ENCODE peak calls at places on chromosome 11, in seven cellular contexts. One of them, this sample, is unnamed.

GRCh38 chr11:120511804-120512726 is 517 bp downstream of the GRIK4 start:
- DNase-seq in heart left ventricle: no peak
- DNase-seq in tibial nerve: no peak
- DNase-seq in CD4-positive, alpha-beta T cell: no peak
- DNase-seq in psoas muscle: peak; percentile 54
- DNase-seq in cardiac muscle cell: no peak
- DNase-seq in K562: no peak
- DNase-seq in this sample: no peak

GRCh38 chr11:61472282-61472681 is 36.3 kb upstream of the LRRC10B start:
- DNase-seq in tibial nerve: peak; percentile 71
- DNase-seq in cardiac muscle cell: peak; percentile 46
- DNase-seq in K562: no peak
- DNase-seq in heart left ventricle: no peak
- DNase-seq in CD4-positive, alpha-beta T cell: no peak
- DNase-seq in psoas muscle: peak; percentile 93
- DNase-seq in this sample: no peak

GRCh38 chr11:108111126-108111525 is 10.2 kb upstream of the ACAT1 start:
- DNase-seq in tibial nerve: no peak
- DNase-seq in psoas muscle: no peak
- DNase-seq in heart left ventricle: no peak
- DNase-seq in K562: no peak
- DNase-seq in cardiac muscle cell: no peak
- DNase-seq in CD4-positive, alpha-beta T cell: no peak
- DNase-seq in this sample: no peak

GRCh38 chr11:46359936-46360335 is 12.7 kb downstream of the DGKZ start:
- DNase-seq in tibial nerve: no peak
- DNase-seq in CD4-positive, alpha-beta T cell: no peak
- DNase-seq in psoas muscle: no peak
- DNase-seq in heart left ventricle: no peak
- DNase-seq in K562: no peak
- DNase-seq in cardiac muscle cell: no peak
- DNase-seq in this sample: no peak

GRCh38 chr11:8097926-8098325 is 16.9 kb downstream of the TUB start:
- DNase-seq in tibial nerve: peak; percentile 3
- DNase-seq in CD4-positive, alpha-beta T cell: no peak
- DNase-seq in K562: no peak
- DNase-seq in cardiac muscle cell: no peak
- DNase-seq in heart left ventricle: no peak
- DNase-seq in psoas muscle: no peak
- DNase-seq in this sample: no peak

GRCh38 chr11:124079631-124080318 is 35.5 kb upstream of the VWA5A start:
- DNase-seq in K562: peak; percentile 90
- DNase-seq in CD4-positive, alpha-beta T cell: no peak
- DNase-seq in heart left ventricle: no peak
- DNase-seq in tibial nerve: no peak
- DNase-seq in cardiac muscle cell: peak; percentile 15
- DNase-seq in psoas muscle: no peak
- DNase-seq in this sample: no peak

GRCh38 chr11:102007567-102008437 is 39.4 kb upstream of the CFAP300 start:
- DNase-seq in tibial nerve: no peak
- DNase-seq in K562: peak; percentile 12
- DNase-seq in cardiac muscle cell: peak; percentile 66
- DNase-seq in heart left ventricle: no peak
- DNase-seq in psoas muscle: no peak
- DNase-seq in CD4-positive, alpha-beta T cell: no peak
- DNase-seq in this sample: no peak

GRCh38 chr11:128324531-128325141 is 262.7 kb downstream of the ETS1 start:
- DNase-seq in heart left ventricle: no peak
- DNase-seq in K562: no peak
- DNase-seq in psoas muscle: no peak
- DNase-seq in cardiac muscle cell: no peak
- DNase-seq in CD4-positive, alpha-beta T cell: peak; percentile 74
- DNase-seq in tibial nerve: no peak
- DNase-seq in this sample: no peak

GRCh38 chr11:86183694-86184093 is 60.9 kb upstream of the EED start:
- DNase-seq in tibial nerve: no peak
- DNase-seq in psoas muscle: no peak
- DNase-seq in K562: peak; percentile 86
- DNase-seq in CD4-positive, alpha-beta T cell: no peak
- DNase-seq in cardiac muscle cell: peak; percentile 43
- DNase-seq in heart left ventricle: no peak
- DNase-seq in this sample: no peak

GRCh38 chr11:74141274-74141695 is 29.5 kb downstream of the C2CD3 start:
- DNase-seq in CD4-positive, alpha-beta T cell: no peak
- DNase-seq in cardiac muscle cell: no peak
- DNase-seq in psoas muscle: no peak
- DNase-seq in heart left ventricle: no peak
- DNase-seq in K562: no peak
- DNase-seq in tibial nerve: no peak
- DNase-seq in this sample: no peak

GRCh38 chr11:115384236-115384635 is 120.0 kb downstream of the CADM1 start:
- DNase-seq in psoas muscle: no peak
- DNase-seq in cardiac muscle cell: no peak
- DNase-seq in CD4-positive, alpha-beta T cell: no peak
- DNase-seq in tibial nerve: no peak
- DNase-seq in K562: no peak
- DNase-seq in heart left ventricle: no peak
- DNase-seq in this sample: no peak

GRCh38 chr11:97461934-97462333 is 1072.1 kb downstream of the JRKL start:
- DNase-seq in CD4-positive, alpha-beta T cell: no peak
- DNase-seq in K562: no peak
- DNase-seq in cardiac muscle cell: no peak
- DNase-seq in psoas muscle: no peak
- DNase-seq in heart left ventricle: peak; percentile 28
- DNase-seq in tibial nerve: no peak
- DNase-seq in this sample: no peak

GRCh38 chr11:66607126-66607834 is 9.2 kb upstream of the RBM14 start:
- DNase-seq in cardiac muscle cell: peak; percentile 92
- DNase-seq in K562: no peak
- DNase-seq in heart left ventricle: no peak
- DNase-seq in CD4-positive, alpha-beta T cell: no peak
- DNase-seq in psoas muscle: peak; percentile 83
- DNase-seq in tibial nerve: peak; percentile 74
- DNase-seq in this sample: peak; percentile 33

GRCh38 chr11:68353669-68354068 is 41.3 kb downstream of the LRP5 start:
- DNase-seq in heart left ventricle: no peak
- DNase-seq in K562: no peak
- DNase-seq in cardiac muscle cell: no peak
- DNase-seq in CD4-positive, alpha-beta T cell: no peak
- DNase-seq in tibial nerve: no peak
- DNase-seq in psoas muscle: no peak
- DNase-seq in this sample: no peak

GRCh38 chr11:113142508-113142907 is 171.9 kb upstream of the TTC12 start:
- DNase-seq in CD4-positive, alpha-beta T cell: no peak
- DNase-seq in heart left ventricle: no peak
- DNase-seq in tibial nerve: no peak
- DNase-seq in psoas muscle: no peak
- DNase-seq in K562: no peak
- DNase-seq in cardiac muscle cell: no peak
- DNase-seq in this sample: no peak

GRCh38 chr11:14424096-14424495 is 65.1 kb upstream of the RRAS2 start:
- DNase-seq in K562: no peak
- DNase-seq in cardiac muscle cell: peak; percentile 41
- DNase-seq in psoas muscle: no peak
- DNase-seq in tibial nerve: no peak
- DNase-seq in heart left ventricle: no peak
- DNase-seq in CD4-positive, alpha-beta T cell: no peak
- DNase-seq in this sample: no peak

GRCh38 chr11:129248618-129249017 is 56.5 kb upstream of the ARHGAP32 start:
- DNase-seq in CD4-positive, alpha-beta T cell: no peak
- DNase-seq in heart left ventricle: no peak
- DNase-seq in psoas muscle: no peak
- DNase-seq in cardiac muscle cell: peak; percentile 64
- DNase-seq in tibial nerve: no peak
- DNase-seq in K562: no peak
- DNase-seq in this sample: no peak

GRCh38 chr11:33263549-33263948 is 6.4 kb downstream of the HIPK3 start:
- DNase-seq in tibial nerve: no peak
- DNase-seq in K562: peak; percentile 9
- DNase-seq in CD4-positive, alpha-beta T cell: no peak
- DNase-seq in psoas muscle: no peak
- DNase-seq in heart left ventricle: no peak
- DNase-seq in cardiac muscle cell: peak; percentile 20
- DNase-seq in this sample: no peak

GRCh38 chr11:8070417-8071101 is 10.5 kb upstream of the TUB start:
- DNase-seq in tibial nerve: no peak
- DNase-seq in cardiac muscle cell: peak; percentile 67
- DNase-seq in CD4-positive, alpha-beta T cell: no peak
- DNase-seq in psoas muscle: no peak
- DNase-seq in heart left ventricle: no peak
- DNase-seq in K562: peak; percentile 26
- DNase-seq in this sample: no peak

GRCh38 chr11:84922212-84922805 is 704.8 kb downstream of the DLG2 start:
- DNase-seq in K562: no peak
- DNase-seq in psoas muscle: no peak
- DNase-seq in cardiac muscle cell: no peak
- DNase-seq in CD4-positive, alpha-beta T cell: no peak
- DNase-seq in heart left ventricle: no peak
- DNase-seq in tibial nerve: no peak
- DNase-seq in this sample: no peak

GRCh38 chr11:11265994-11266606 is 87.0 kb downstream of the CSNK2A3 start:
- DNase-seq in cardiac muscle cell: peak; percentile 26
- DNase-seq in K562: peak; percentile 64
- DNase-seq in heart left ventricle: no peak
- DNase-seq in tibial nerve: peak; percentile 17
- DNase-seq in psoas muscle: peak; percentile 76
- DNase-seq in CD4-positive, alpha-beta T cell: peak; percentile 50
- DNase-seq in this sample: no peak

GRCh38 chr11:67543585-67543984 is 20.3 kb upstream of the CABP2 start:
- DNase-seq in tibial nerve: no peak
- DNase-seq in cardiac muscle cell: no peak
- DNase-seq in heart left ventricle: no peak
- DNase-seq in CD4-positive, alpha-beta T cell: no peak
- DNase-seq in psoas muscle: no peak
- DNase-seq in K562: no peak
- DNase-seq in this sample: no peak

GRCh38 chr11:63619967-63620366 is 5.7 kb upstream of the PLAAT3 start:
- DNase-seq in tibial nerve: no peak
- DNase-seq in CD4-positive, alpha-beta T cell: no peak
- DNase-seq in psoas muscle: no peak
- DNase-seq in cardiac muscle cell: no peak
- DNase-seq in K562: no peak
- DNase-seq in heart left ventricle: no peak
- DNase-seq in this sample: no peak

DNA sequence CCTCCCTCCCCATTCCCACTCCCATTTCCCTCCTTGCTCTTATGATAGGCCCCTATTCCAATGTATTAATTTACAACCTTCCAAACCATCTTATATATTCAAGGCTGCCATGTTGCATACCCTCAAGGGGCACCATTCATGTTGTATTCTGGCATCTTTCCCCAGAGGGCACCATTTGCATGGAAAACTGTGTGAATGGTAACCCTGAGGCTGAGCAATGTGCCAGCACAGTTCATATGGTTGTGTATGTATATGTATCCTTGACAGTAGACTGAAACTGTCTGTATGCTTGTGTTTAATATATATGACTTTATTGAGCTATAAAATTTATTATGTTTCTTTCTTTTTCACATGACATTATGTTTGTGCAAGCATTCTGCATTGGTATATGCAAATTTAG is 7.3 kb downstream of the RASSF10 start:
- DNase-seq in CD4-positive, alpha-beta T cell: no peak
- DNase-seq in K562: peak; percentile 18
- DNase-seq in psoas muscle: no peak
- DNase-seq in tibial nerve: no peak
- DNase-seq in heart left ventricle: no peak
- DNase-seq in cardiac muscle cell: no peak
- DNase-seq in this sample: no peak
- TF ChIP-seq CTCF in CD4-positive, alpha-beta T cell: no peak
- TF ChIP-seq CTCF in K562: peak; percentile 31
- TF ChIP-seq CTCF in psoas muscle: no peak
- TF ChIP-seq CTCF in tibial nerve: no peak
- TF ChIP-seq CTCF in heart left ventricle: no peak
- TF ChIP-seq CTCF in cardiac muscle cell: no peak
- TF ChIP-seq CTCF in this sample: no peak

GRCh38 chr11:133146697-133147306 is 385.5 kb downstream of the OPCML start:
- DNase-seq in K562: no peak
- DNase-seq in cardiac muscle cell: no peak
- DNase-seq in CD4-positive, alpha-beta T cell: no peak
- DNase-seq in psoas muscle: no peak
- DNase-seq in tibial nerve: no peak
- DNase-seq in heart left ventricle: no peak
- DNase-seq in this sample: no peak
- TF ChIP-seq CTCF in K562: no peak
- TF ChIP-seq CTCF in cardiac muscle cell: no peak
- TF ChIP-seq CTCF in CD4-positive, alpha-beta T cell: no peak
- TF ChIP-seq CTCF in psoas muscle: no peak
- TF ChIP-seq CTCF in tibial nerve: no peak
- TF ChIP-seq CTCF in heart left ventricle: no peak
- TF ChIP-seq CTCF in this sample: no peak

GRCh38 chr11:469684-470667 is 19.9 kb downstream of the PTDSS2 start:
- DNase-seq in cardiac muscle cell: peak; percentile 90
- DNase-seq in CD4-positive, alpha-beta T cell: no peak
- DNase-seq in heart left ventricle: peak; percentile 69
- DNase-seq in psoas muscle: peak; percentile 52
- DNase-seq in tibial nerve: peak; percentile 63
- DNase-seq in K562: no peak
- DNase-seq in this sample: no peak
- TF ChIP-seq CTCF in cardiac muscle cell: peak; percentile 39
- TF ChIP-seq CTCF in CD4-positive, alpha-beta T cell: no peak
- TF ChIP-seq CTCF in heart left ventricle: peak; percentile 16
- TF ChIP-seq CTCF in psoas muscle: no peak
- TF ChIP-seq CTCF in tibial nerve: peak; percentile 49
- TF ChIP-seq CTCF in K562: no peak
- TF ChIP-seq CTCF in this sample: no peak

GRCh38 chr11:2885017-2885675 is 429 bp downstream of the CDKN1C start:
- DNase-seq in psoas muscle: peak; percentile 77
- DNase-seq in K562: peak; percentile 80
- DNase-seq in cardiac muscle cell: peak; percentile 66
- DNase-seq in heart left ventricle: peak; percentile 81
- DNase-seq in tibial nerve: no peak
- DNase-seq in CD4-positive, alpha-beta T cell: peak; percentile 37
- DNase-seq in this sample: no peak
- TF ChIP-seq CTCF in psoas muscle: peak; percentile 26
- TF ChIP-seq CTCF in K562: peak; percentile 85
- TF ChIP-seq CTCF in cardiac muscle cell: peak; percentile 30
- TF ChIP-seq CTCF in heart left ventricle: peak; percentile 44
- TF ChIP-seq CTCF in tibial nerve: peak; percentile 55
- TF ChIP-seq CTCF in CD4-positive, alpha-beta T cell: peak; percentile 22
- TF ChIP-seq CTCF in this sample: no peak

GRCh38 chr11:119222308-119222707 is 16.2 kb downstream of the CBL start:
- DNase-seq in cardiac muscle cell: peak; percentile 58
- DNase-seq in CD4-positive, alpha-beta T cell: no peak
- DNase-seq in psoas muscle: no peak
- DNase-seq in heart left ventricle: no peak
- DNase-seq in tibial nerve: no peak
- DNase-seq in K562: no peak
- DNase-seq in this sample: no peak
- TF ChIP-seq CTCF in cardiac muscle cell: no peak
- TF ChIP-seq CTCF in CD4-positive, alpha-beta T cell: no peak
- TF ChIP-seq CTCF in psoas muscle: no peak
- TF ChIP-seq CTCF in heart left ventricle: no peak
- TF ChIP-seq CTCF in tibial nerve: no peak
- TF ChIP-seq CTCF in K562: no peak
- TF ChIP-seq CTCF in this sample: no peak

This sample was measured in omental fat pad.